ENCODE peak calls at places on chromosomes 6 and 20, in nine cellular contexts. E, H, B, D, V, C, S, X and U are unnamed samples.

GRCh38 chr6:148365037-148365436 is 22.4 kb downstream of the SASH1 start:
- DNase-seq in E (no peak), H (no peak), B (no peak), D (no peak), V (no peak), C (no peak), S (no peak), X (no peak), U (no peak)

GRCh38 chr6:89385156-89385667 is 26.9 kb downstream of the RRAGD start:
- DNase-seq in E (peak), H (no peak), B (peak), D (no peak), V (no peak), C (peak), S (no peak), X (no peak), U (no peak)

GRCh38 chr6:44062771-44063560 is 64.3 kb downstream of the MRPL14 start:
- DNase-seq in E (peak), H (no peak), B (no peak), D (no peak), V (peak), C (peak), S (no peak), X (peak), U (no peak)

GRCh38 chr20:33444797-33445560 is 1.4 kb upstream of the SNTA1 start:
- DNase-seq in E (peak), H (no peak), B (no peak), D (no peak), V (no peak), C (peak), S (no peak), X (peak), U (no peak)

GRCh38 chr20:44398303-44398702 is 42.8 kb downstream of the HNF4A start:
- DNase-seq in E (no peak), H (no peak), B (no peak), D (peak), V (no peak), C (peak), S (no peak), X (no peak), U (no peak)

GRCh38 chr6:82247634-82248232 is at the start of gene IBTK:
- DNase-seq in E (peak), H (peak), B (peak), D (peak), V (peak), C (peak), S (peak), X (peak), U (peak)

GRCh38 chr6:140636698-140637402 is 1262.4 kb upstream of the CITED2 start:
- DNase-seq in E (no peak), H (no peak), B (no peak), D (no peak), V (no peak), C (no peak), S (no peak), X (no peak), U (no peak)

GRCh38 chr6:161435426-161436065 is 161.7 kb upstream of the AGPAT4 start:
- DNase-seq in E (no peak), H (no peak), B (no peak), D (no peak), V (peak), C (no peak), S (no peak), X (peak), U (no peak)

GRCh38 chr6:108684809-108685329 is 124.2 kb downstream of the FOXO3 start:
- DNase-seq in E (peak), H (no peak), B (no peak), D (peak), V (no peak), C (peak), S (no peak), X (peak), U (peak)

GRCh38 chr20:53581444-53582311 is 12.0 kb downstream of the ZNF217 start:
- DNase-seq in E (no peak), H (no peak), B (no peak), D (no peak), V (peak), C (no peak), S (no peak), X (no peak), U (no peak)

GRCh38 chr20:53578492-53579222 is 15.0 kb downstream of the ZNF217 start:
- DNase-seq in E (peak), H (peak), B (peak), D (peak), V (no peak), C (peak), S (peak), X (peak), U (no peak)

GRCh38 chr20:53580376-53581111 is 13.1 kb downstream of the ZNF217 start:
- DNase-seq in E (no peak), H (no peak), B (no peak), D (no peak), V (no peak), C (no peak), S (no peak), X (no peak), U (no peak)

GRCh38 chr20:53579581-53580375 is 13.9 kb downstream of the ZNF217 start:
- DNase-seq in E (no peak), H (no peak), B (peak), D (peak), V (no peak), C (peak), S (no peak), X (peak), U (no peak)

GRCh38 chr20:53579266-53579580 is 14.4 kb downstream of the ZNF217 start:
- DNase-seq in E (no peak), H (no peak), B (no peak), D (no peak), V (no peak), C (no peak), S (no peak), X (no peak), U (no peak)
- TF ChIP-seq POLR2A in E (no peak), H (no peak), B (no peak), D (no peak), V (no peak), C (no peak), S (no peak), X (no peak), U (no peak)

GRCh38 chr20:63066506-63067265 is 59.9 kb upstream of the BHLHE23 start:
- DNase-seq in E (no peak), H (no peak), B (no peak), D (no peak), V (peak), C (no peak), S (no peak), X (no peak), U (no peak)

GRCh38 chr20:63068711-63069367 is 62.1 kb upstream of the BHLHE23 start:
- DNase-seq in E (no peak), H (no peak), B (no peak), D (no peak), V (peak), C (no peak), S (no peak), X (no peak), U (no peak)

GRCh38 chr20:63067266-63067635 is 60.5 kb upstream of the BHLHE23 start:
- DNase-seq in E (no peak), H (no peak), B (no peak), D (no peak), V (peak), C (no peak), S (no peak), X (no peak), U (no peak)

GRCh38 chr20:63065911-63066310 is 59.1 kb upstream of the BHLHE23 start:
- DNase-seq in E (no peak), H (no peak), B (no peak), D (no peak), V (peak), C (no peak), S (no peak), X (no peak), U (no peak)

DNA sequence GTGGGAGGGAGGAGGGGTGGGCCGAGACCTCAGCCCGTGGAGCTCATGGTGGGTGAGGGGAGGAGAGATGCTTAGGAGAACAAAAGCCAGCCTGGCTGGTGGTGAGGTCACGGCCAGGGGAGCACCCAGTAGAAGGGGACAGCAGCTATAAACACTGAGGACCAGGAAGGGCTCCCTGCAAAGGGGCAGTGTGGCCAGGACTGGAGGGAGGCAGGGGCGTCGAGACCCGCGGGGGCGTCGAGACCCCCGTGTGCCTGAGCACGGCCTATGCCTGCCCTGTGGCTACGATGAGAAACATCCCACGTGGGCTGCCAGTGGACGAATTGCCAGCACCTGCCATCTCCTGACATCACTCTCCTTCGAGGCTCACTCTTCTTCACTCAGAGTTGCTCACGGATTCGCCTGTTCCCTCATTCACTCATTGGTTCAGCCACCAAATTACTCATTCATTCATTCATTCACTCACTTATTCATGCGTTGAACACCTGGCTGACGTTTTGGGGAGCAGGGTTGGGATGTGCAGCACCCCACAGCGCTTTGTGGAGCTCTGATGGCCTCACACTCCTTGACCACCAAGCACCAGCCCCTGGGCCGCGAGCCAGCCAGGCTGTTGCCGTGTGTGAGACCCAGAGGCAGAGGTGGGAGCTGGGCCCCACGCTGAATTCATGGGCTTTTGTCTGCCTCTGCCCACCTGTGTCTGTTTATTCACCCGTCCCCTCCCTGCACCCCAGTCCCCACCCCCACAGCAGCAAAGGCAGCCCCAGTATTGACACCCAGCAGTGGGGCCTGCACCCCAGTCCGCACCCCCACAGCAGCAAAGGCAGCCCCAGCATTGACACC is 61.2 kb upstream of the BHLHE23 start:
- DNase-seq in E (no peak), H (no peak), B (no peak), D (no peak), V (peak), C (no peak), S (no peak), X (no peak), U (no peak)
- TF ChIP-seq POLR2A in E (no peak), H (no peak), B (no peak), D (no peak), V (no peak), C (no peak), S (no peak), X (no peak), U (no peak)

GRCh38 chr6:34572021-34572420 is 15.9 kb upstream of the SPDEF start:
- DNase-seq in E (no peak), H (no peak), B (no peak), D (no peak), V (no peak), C (no peak), S (no peak), X (no peak), U (no peak)

GRCh38 chr6:34572585-34572984 is 16.5 kb upstream of the SPDEF start:
- DNase-seq in E (no peak), H (no peak), B (no peak), D (no peak), V (no peak), C (no peak), S (no peak), X (no peak), U (no peak)

GRCh38 chr6:34569361-34569973 is 13.3 kb upstream of the SPDEF start:
- DNase-seq in E (no peak), H (no peak), B (no peak), D (no peak), V (no peak), C (no peak), S (no peak), X (no peak), U (no peak)

GRCh38 chr6:34570066-34570833 is 14.1 kb upstream of the SPDEF start:
- DNase-seq in E (no peak), H (no peak), B (no peak), D (no peak), V (no peak), C (no peak), S (no peak), X (no peak), U (no peak)

DNA sequence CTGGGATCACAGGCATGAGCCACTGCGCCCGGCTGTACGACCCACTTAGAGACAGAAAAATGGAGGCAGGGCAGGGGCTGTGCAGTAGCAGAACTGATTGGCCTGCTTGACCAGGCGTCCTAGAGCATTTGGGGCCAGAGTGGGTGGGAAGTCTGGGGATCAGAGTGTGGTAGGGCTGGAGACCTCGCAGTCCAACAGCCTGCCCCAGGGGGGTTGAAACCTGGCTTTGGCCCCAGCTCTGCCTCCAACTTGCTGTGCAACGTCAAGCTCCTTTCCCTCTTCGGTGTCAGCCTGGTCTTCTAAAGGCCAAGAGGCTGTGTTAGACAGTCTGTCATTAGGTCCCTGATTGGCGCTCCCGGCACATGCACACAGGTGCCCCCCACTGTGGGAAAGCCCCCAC is 15.3 kb upstream of the SPDEF start:
- DNase-seq in E (no peak), H (no peak), B (no peak), D (no peak), V (no peak), C (no peak), S (no peak), X (no peak), U (no peak)
- TF ChIP-seq POLR2A in E (no peak), H (no peak), B (no peak), D (no peak), V (no peak), C (no peak), S (no peak), X (no peak), U (no peak)

GRCh38 chr6:30541515-30542403 is 14.5 kb downstream of the GNL1 start:
- DNase-seq in E (peak), H (no peak), B (peak), D (peak), V (peak), C (peak), S (peak), X (peak), U (peak)
- TF ChIP-seq POLR2A in E (peak), H (no peak), B (peak), D (no peak), V (no peak), C (no peak), S (no peak), X (no peak), U (no peak)

GRCh38 chr6:158031445-158032353 is 50.0 kb downstream of the SYNJ2 start:
- DNase-seq in E (peak), H (no peak), B (peak), D (peak), V (no peak), C (peak), S (peak), X (peak), U (no peak)
- TF ChIP-seq POLR2A in E (no peak), H (no peak), B (no peak), D (no peak), V (no peak), C (no peak), S (no peak), X (no peak), U (no peak)

GRCh38 chr20:21710863-21711431 is 5.5 kb downstream of the PAX1 start:
- DNase-seq in E (no peak), H (no peak), B (no peak), D (no peak), V (no peak), C (no peak), S (no peak), X (no peak), U (no peak)
- TF ChIP-seq POLR2A in E (no peak), H (no peak), B (no peak), D (no peak), V (no peak), C (no peak), S (no peak), X (no peak), U (no peak)

GRCh38 chr6:31739639-31740396 is at the start of gene MSH5:
- DNase-seq in E (peak), H (peak), B (peak), D (peak), V (peak), C (peak), S (peak), X (peak), U (peak)
- TF ChIP-seq POLR2A in E (peak), H (peak), B (peak), D (no peak), V (no peak), C (peak), S (peak), X (peak), U (peak)